ENCODE peak calls at places on chromosomes 4 and X, in four cellular contexts. M is coronary artery, Q is neural progenitor cell, B is T-helper 1 cell. S is an unnamed sample.

GRCh38 chr4:152278505-152279301 is 257.2 kb downstream of the FBXW7 start:
- DNase-seq in M (no peak), Q (no peak), B (no peak), S (no peak)

GRCh38 chr4:119103263-119103662 is 32.4 kb upstream of the MYOZ2 start:
- DNase-seq in M (no peak), Q (no peak), B (no peak), S (peak)

GRCh38 chr4:4492161-4492847 is 49.5 kb downstream of the STX18 start:
- DNase-seq in M (no peak), Q (no peak), B (no peak), S (peak)

GRCh38 chrX:323721-324628 is 5.4 kb upstream of the GTPBP6 start:
- DNase-seq in M (no peak), Q (peak), B (no peak), S (peak)

GRCh38 chr4:25872851-25873631 is 10.3 kb upstream of the SEL1L3 start:
- DNase-seq in M (no peak), Q (no peak), B (no peak), S (no peak)

GRCh38 chr4:187141101-187141500 is 417.4 kb upstream of the FAT1 start:
- DNase-seq in M (no peak), Q (no peak), B (no peak), S (no peak)

GRCh38 chr4:54282837-54283236 is 53.7 kb downstream of the PDGFRA start:
- DNase-seq in M (no peak), Q (no peak), B (no peak), S (no peak)

GRCh38 chrX:43850612-43851011 is 31.6 kb downstream of the MAOB start:
- DNase-seq in M (no peak), Q (no peak), B (no peak), S (no peak)

GRCh38 chr4:162839814-162840213 is 326.9 kb downstream of the NAF1 start:
- DNase-seq in M (no peak), Q (no peak), B (no peak), S (no peak)

GRCh38 chr4:186032259-186032658 is 36.7 kb upstream of the TLR3 start:
- DNase-seq in M (no peak), Q (no peak), B (no peak), S (no peak)

GRCh38 chr4:90958256-90958895 is 831.2 kb downstream of the CCSER1 start:
- DNase-seq in M (no peak), Q (no peak), B (no peak), S (peak)